ENCODE peak calls at places on chromosomes 1 and 21, in nine cellular contexts. One of them, this sample, is unnamed.

GRCh38 chr1:38336961-38337360 is 290.4 kb upstream of the POU3F1 start:
- DNase-seq in non-pigmented ciliary epithelial cell: no peak
- DNase-seq in GM10248: no peak
- DNase-seq in fibroblast of pulmonary artery: no peak
- DNase-seq in T-helper 9 cell: no peak
- DNase-seq in tibial artery: no peak
- DNase-seq in SJSA1: no peak
- DNase-seq in HAP-1: no peak
- DNase-seq in HepG2: no peak
- DNase-seq in this sample: no peak

GRCh38 chr1:90591970-90592356 is 125.1 kb downstream of the BARHL2 start:
- DNase-seq in non-pigmented ciliary epithelial cell: no peak
- DNase-seq in GM10248: no peak
- DNase-seq in fibroblast of pulmonary artery: no peak
- DNase-seq in T-helper 9 cell: no peak
- DNase-seq in tibial artery: no peak
- DNase-seq in SJSA1: no peak
- DNase-seq in HAP-1: no peak
- DNase-seq in HepG2: no peak
- DNase-seq in this sample: no peak

GRCh38 chr21:15592271-15592860 is 137.4 kb upstream of the USP25 start:
- DNase-seq in non-pigmented ciliary epithelial cell: no peak
- DNase-seq in GM10248: peak
- DNase-seq in fibroblast of pulmonary artery: peak
- DNase-seq in T-helper 9 cell: no peak
- DNase-seq in tibial artery: no peak
- DNase-seq in SJSA1: no peak
- DNase-seq in HAP-1: no peak
- DNase-seq in HepG2: peak
- DNase-seq in this sample: peak

GRCh38 chr21:41659791-41660560 is 106.9 kb downstream of the RIPK4 start:
- DNase-seq in non-pigmented ciliary epithelial cell: no peak
- DNase-seq in GM10248: no peak
- DNase-seq in fibroblast of pulmonary artery: peak
- DNase-seq in T-helper 9 cell: no peak
- DNase-seq in tibial artery: peak
- DNase-seq in SJSA1: no peak
- DNase-seq in HAP-1: no peak
- DNase-seq in HepG2: peak
- DNase-seq in this sample: no peak

GRCh38 chr1:108831225-108831624 is 25.7 kb downstream of the AKNAD1 start:
- DNase-seq in non-pigmented ciliary epithelial cell: no peak
- DNase-seq in GM10248: no peak
- DNase-seq in fibroblast of pulmonary artery: peak
- DNase-seq in T-helper 9 cell: no peak
- DNase-seq in tibial artery: no peak
- DNase-seq in SJSA1: no peak
- DNase-seq in HAP-1: no peak
- DNase-seq in HepG2: no peak
- DNase-seq in this sample: no peak

GRCh38 chr1:36602189-36602588 is 119.5 kb upstream of the CSF3R start:
- DNase-seq in non-pigmented ciliary epithelial cell: no peak
- DNase-seq in GM10248: no peak
- DNase-seq in fibroblast of pulmonary artery: no peak
- DNase-seq in T-helper 9 cell: no peak
- DNase-seq in tibial artery: no peak
- DNase-seq in SJSA1: no peak
- DNase-seq in HAP-1: no peak
- DNase-seq in HepG2: no peak
- DNase-seq in this sample: no peak

GRCh38 chr1:186093437-186093836 is 281.6 kb downstream of the TPR start:
- DNase-seq in non-pigmented ciliary epithelial cell: no peak
- DNase-seq in GM10248: no peak
- DNase-seq in fibroblast of pulmonary artery: peak
- DNase-seq in T-helper 9 cell: no peak
- DNase-seq in tibial artery: no peak
- DNase-seq in SJSA1: no peak
- DNase-seq in HAP-1: no peak
- DNase-seq in HepG2: no peak
- DNase-seq in this sample: peak

GRCh38 chr1:109643385-109644230 is 12.3 kb upstream of the GSTM4 start:
- DNase-seq in non-pigmented ciliary epithelial cell: no peak
- DNase-seq in GM10248: peak
- DNase-seq in fibroblast of pulmonary artery: peak
- DNase-seq in T-helper 9 cell: peak
- DNase-seq in tibial artery: peak
- DNase-seq in SJSA1: peak
- DNase-seq in HAP-1: peak
- DNase-seq in HepG2: peak
- DNase-seq in this sample: no peak

GRCh38 chr21:41112740-41113692 is 54.9 kb upstream of the BACE2 start:
- DNase-seq in non-pigmented ciliary epithelial cell: peak
- DNase-seq in GM10248: no peak
- DNase-seq in fibroblast of pulmonary artery: peak
- DNase-seq in T-helper 9 cell: no peak
- DNase-seq in tibial artery: no peak
- DNase-seq in SJSA1: no peak
- DNase-seq in HAP-1: no peak
- DNase-seq in HepG2: no peak
- DNase-seq in this sample: no peak

GRCh38 chr1:209586341-209586740 is 2.8 kb downstream of the CAMK1G start:
- DNase-seq in non-pigmented ciliary epithelial cell: no peak
- DNase-seq in GM10248: no peak
- DNase-seq in fibroblast of pulmonary artery: no peak
- DNase-seq in T-helper 9 cell: no peak
- DNase-seq in tibial artery: no peak
- DNase-seq in SJSA1: no peak
- DNase-seq in HAP-1: no peak
- DNase-seq in HepG2: no peak
- DNase-seq in this sample: no peak

GRCh38 chr1:56825436-56825835 is 6.2 kb upstream of the FYB2 start:
- DNase-seq in non-pigmented ciliary epithelial cell: no peak
- DNase-seq in GM10248: no peak
- DNase-seq in fibroblast of pulmonary artery: no peak
- DNase-seq in T-helper 9 cell: no peak
- DNase-seq in tibial artery: no peak
- DNase-seq in SJSA1: no peak
- DNase-seq in HAP-1: no peak
- DNase-seq in HepG2: no peak
- DNase-seq in this sample: no peak

GRCh38 chr1:230322967-230323547 is 103.1 kb downstream of the PGBD5 start:
- DNase-seq in non-pigmented ciliary epithelial cell: no peak
- DNase-seq in GM10248: no peak
- DNase-seq in fibroblast of pulmonary artery: no peak
- DNase-seq in T-helper 9 cell: no peak
- DNase-seq in tibial artery: no peak
- DNase-seq in SJSA1: no peak
- DNase-seq in HAP-1: no peak
- DNase-seq in HepG2: no peak
- DNase-seq in this sample: no peak

GRCh38 chr1:217534566-217534965 is 96.3 kb downstream of the GPATCH2 start:
- DNase-seq in non-pigmented ciliary epithelial cell: no peak
- DNase-seq in GM10248: no peak
- DNase-seq in fibroblast of pulmonary artery: peak
- DNase-seq in T-helper 9 cell: no peak
- DNase-seq in tibial artery: no peak
- DNase-seq in SJSA1: no peak
- DNase-seq in HAP-1: no peak
- DNase-seq in HepG2: no peak
- DNase-seq in this sample: peak

GRCh38 chr1:224488806-224489584 is 54.4 kb upstream of the WDR26 start:
- DNase-seq in non-pigmented ciliary epithelial cell: no peak
- DNase-seq in GM10248: no peak
- DNase-seq in fibroblast of pulmonary artery: peak
- DNase-seq in T-helper 9 cell: no peak
- DNase-seq in tibial artery: no peak
- DNase-seq in SJSA1: no peak
- DNase-seq in HAP-1: no peak
- DNase-seq in HepG2: no peak
- DNase-seq in this sample: no peak

GRCh38 chr1:238664139-238664538 is 722.2 kb upstream of the CHRM3 start:
- DNase-seq in non-pigmented ciliary epithelial cell: no peak
- DNase-seq in GM10248: no peak
- DNase-seq in fibroblast of pulmonary artery: no peak
- DNase-seq in T-helper 9 cell: no peak
- DNase-seq in tibial artery: no peak
- DNase-seq in SJSA1: no peak
- DNase-seq in HAP-1: no peak
- DNase-seq in HepG2: no peak
- DNase-seq in this sample: no peak

GRCh38 chr1:108750476-108751191 is 4.2 kb downstream of the STXBP3 start:
- DNase-seq in non-pigmented ciliary epithelial cell: no peak
- DNase-seq in GM10248: no peak
- DNase-seq in fibroblast of pulmonary artery: no peak
- DNase-seq in T-helper 9 cell: no peak
- DNase-seq in tibial artery: no peak
- DNase-seq in SJSA1: no peak
- DNase-seq in HAP-1: no peak
- DNase-seq in HepG2: no peak
- DNase-seq in this sample: no peak

GRCh38 chr1:2821373-2821955 is 20.0 kb upstream of the TTC34 start:
- DNase-seq in non-pigmented ciliary epithelial cell: no peak
- DNase-seq in GM10248: no peak
- DNase-seq in fibroblast of pulmonary artery: no peak
- DNase-seq in T-helper 9 cell: no peak
- DNase-seq in tibial artery: no peak
- DNase-seq in SJSA1: no peak
- DNase-seq in HAP-1: no peak
- DNase-seq in HepG2: no peak
- DNase-seq in this sample: no peak

GRCh38 chr21:36647279-36648093 is 51.4 kb upstream of the SIM2 start:
- DNase-seq in non-pigmented ciliary epithelial cell: peak
- DNase-seq in GM10248: no peak
- DNase-seq in fibroblast of pulmonary artery: peak
- DNase-seq in T-helper 9 cell: no peak
- DNase-seq in tibial artery: no peak
- DNase-seq in SJSA1: peak
- DNase-seq in HAP-1: no peak
- DNase-seq in HepG2: peak
- DNase-seq in this sample: no peak

GRCh38 chr1:10308001-10308400 is 90.9 kb upstream of the PGD start:
- DNase-seq in non-pigmented ciliary epithelial cell: no peak
- DNase-seq in GM10248: no peak
- DNase-seq in fibroblast of pulmonary artery: no peak
- DNase-seq in T-helper 9 cell: peak
- DNase-seq in tibial artery: no peak
- DNase-seq in SJSA1: no peak
- DNase-seq in HAP-1: no peak
- DNase-seq in HepG2: no peak
- DNase-seq in this sample: no peak

GRCh38 chr1:172762087-172762486 is 103.2 kb downstream of the FASLG start:
- DNase-seq in non-pigmented ciliary epithelial cell: no peak
- DNase-seq in GM10248: no peak
- DNase-seq in fibroblast of pulmonary artery: no peak
- DNase-seq in T-helper 9 cell: no peak
- DNase-seq in tibial artery: no peak
- DNase-seq in SJSA1: no peak
- DNase-seq in HAP-1: no peak
- DNase-seq in HepG2: no peak
- DNase-seq in this sample: no peak

GRCh38 chr1:18178125-18178524 is 70.5 kb downstream of the IGSF21 start:
- DNase-seq in non-pigmented ciliary epithelial cell: no peak
- DNase-seq in GM10248: peak
- DNase-seq in fibroblast of pulmonary artery: no peak
- DNase-seq in T-helper 9 cell: no peak
- DNase-seq in tibial artery: no peak
- DNase-seq in SJSA1: no peak
- DNase-seq in HAP-1: no peak
- DNase-seq in HepG2: no peak
- DNase-seq in this sample: no peak

GRCh38 chr1:9873385-9873784 is 36.7 kb downstream of the CTNNBIP1 start:
- DNase-seq in non-pigmented ciliary epithelial cell: no peak
- DNase-seq in GM10248: no peak
- DNase-seq in fibroblast of pulmonary artery: no peak
- DNase-seq in T-helper 9 cell: no peak
- DNase-seq in tibial artery: no peak
- DNase-seq in SJSA1: no peak
- DNase-seq in HAP-1: no peak
- DNase-seq in HepG2: no peak
- DNase-seq in this sample: no peak

GRCh38 chr1:24966724-24967346 is 36.8 kb upstream of the RUNX3 start:
- DNase-seq in non-pigmented ciliary epithelial cell: peak
- DNase-seq in GM10248: peak
- DNase-seq in fibroblast of pulmonary artery: peak
- DNase-seq in T-helper 9 cell: peak
- DNase-seq in tibial artery: no peak
- DNase-seq in SJSA1: peak
- DNase-seq in HAP-1: no peak
- DNase-seq in HepG2: no peak
- DNase-seq in this sample: no peak

GRCh38 chr1:177585492-177586220 is 384.2 kb downstream of the SEC16B start:
- DNase-seq in non-pigmented ciliary epithelial cell: no peak
- DNase-seq in GM10248: no peak
- DNase-seq in fibroblast of pulmonary artery: no peak
- DNase-seq in T-helper 9 cell: no peak
- DNase-seq in tibial artery: no peak
- DNase-seq in SJSA1: no peak
- DNase-seq in HAP-1: no peak
- DNase-seq in HepG2: no peak
- DNase-seq in this sample: peak

GRCh38 chr1:37866491-37866890 is 7.1 kb upstream of the MTF1 start:
- DNase-seq in non-pigmented ciliary epithelial cell: no peak
- DNase-seq in GM10248: no peak
- DNase-seq in fibroblast of pulmonary artery: no peak
- DNase-seq in T-helper 9 cell: no peak
- DNase-seq in tibial artery: no peak
- DNase-seq in SJSA1: no peak
- DNase-seq in HAP-1: no peak
- DNase-seq in HepG2: no peak
- DNase-seq in this sample: no peak

GRCh38 chr1:209398330-209398991 is 185.1 kb upstream of the CAMK1G start:
- DNase-seq in non-pigmented ciliary epithelial cell: peak
- DNase-seq in GM10248: no peak
- DNase-seq in fibroblast of pulmonary artery: peak
- DNase-seq in T-helper 9 cell: no peak
- DNase-seq in tibial artery: no peak
- DNase-seq in SJSA1: peak
- DNase-seq in HAP-1: peak
- DNase-seq in HepG2: no peak
- DNase-seq in this sample: no peak

GRCh38 chr1:22131875-22132486 is 10.9 kb downstream of the WNT4 start:
- DNase-seq in non-pigmented ciliary epithelial cell: no peak
- DNase-seq in GM10248: peak
- DNase-seq in fibroblast of pulmonary artery: no peak
- DNase-seq in T-helper 9 cell: peak
- DNase-seq in tibial artery: no peak
- DNase-seq in SJSA1: no peak
- DNase-seq in HAP-1: peak
- DNase-seq in HepG2: peak
- DNase-seq in this sample: no peak

GRCh38 chr1:94961994-94962744 is 35.3 kb upstream of the CNN3 start:
- DNase-seq in non-pigmented ciliary epithelial cell: no peak
- DNase-seq in GM10248: no peak
- DNase-seq in fibroblast of pulmonary artery: no peak
- DNase-seq in T-helper 9 cell: no peak
- DNase-seq in tibial artery: no peak
- DNase-seq in SJSA1: no peak
- DNase-seq in HAP-1: no peak
- DNase-seq in HepG2: peak
- DNase-seq in this sample: no peak

GRCh38 chr1:112803906-112804762 is 89.0 kb upstream of the PPM1J start:
- DNase-seq in non-pigmented ciliary epithelial cell: peak
- DNase-seq in GM10248: peak
- DNase-seq in fibroblast of pulmonary artery: peak
- DNase-seq in T-helper 9 cell: peak
- DNase-seq in tibial artery: peak
- DNase-seq in SJSA1: peak
- DNase-seq in HAP-1: peak
- DNase-seq in HepG2: peak
- DNase-seq in this sample: peak

GRCh38 chr1:51240096-51240495 is 4.0 kb downstream of the RNF11 start:
- DNase-seq in non-pigmented ciliary epithelial cell: no peak
- DNase-seq in GM10248: no peak
- DNase-seq in fibroblast of pulmonary artery: no peak
- DNase-seq in T-helper 9 cell: no peak
- DNase-seq in tibial artery: no peak
- DNase-seq in SJSA1: peak
- DNase-seq in HAP-1: peak
- DNase-seq in HepG2: no peak
- DNase-seq in this sample: peak

This sample was measured in NCI-H2029 treated with DMSO at 0.1 percent for 48 hours.